ENCODE peak calls at places on chromosomes 7 and 10, in eight cellular contexts. X, N, A, V, D, B, U and F are unnamed samples.

GRCh38 chr7:87876759-87877234 is 504 bp downstream of the DBF4 start:
- DNase-seq in B (peak; percentile 45), X (peak; percentile 13), U (peak; percentile 70), A (peak; percentile 77), N (peak; percentile 24), D (peak; percentile 41), V (peak; percentile 47), F (peak; percentile 55)

GRCh38 chr7:84484502-84485079 is 290.0 kb upstream of the SEMA3A start:
- DNase-seq in B (no peak), V (no peak), U (no peak), A (no peak), D (peak; percentile 88), X (no peak), N (no peak), F (no peak)

GRCh38 chr10:60921631-60922030 is 22.4 kb downstream of the RHOBTB1 start:
- DNase-seq in X (no peak), B (peak; percentile 20), A (no peak), V (no peak), N (no peak), U (no peak), D (no peak), F (no peak)

GRCh38 chr7:102944241-102944640 is 31.4 kb downstream of the LRRC17 start:
- DNase-seq in D (no peak), X (no peak), V (no peak), N (no peak), U (no peak), A (no peak), B (no peak), F (no peak)

GRCh38 chr10:27252267-27253000 is 11.8 kb upstream of the ACBD5 start:
- DNase-seq in V (peak; percentile 86), X (no peak), B (no peak), D (no peak), U (peak; percentile 79), A (peak; percentile 89), N (peak; percentile 73), F (peak; percentile 91)

GRCh38 chr7:102193806-102194205 is 92.9 kb upstream of the SH2B2 start:
- DNase-seq in X (no peak), A (no peak), N (no peak), D (no peak), B (no peak), U (no peak), V (no peak), F (no peak)

GRCh38 chr10:97643586-97643985 is 3.1 kb downstream of the PI4K2A start:
- DNase-seq in D (peak; percentile 53), B (no peak), X (no peak), V (no peak), N (no peak), A (no peak), U (no peak), F (no peak)

GRCh38 chr7:151351027-151351426 is 9.4 kb downstream of the NUB1 start:
- DNase-seq in B (no peak), D (no peak), A (no peak), X (no peak), U (no peak), V (no peak), N (peak; percentile 29), F (no peak)

GRCh38 chr10:48568131-48568530 is 36.7 kb downstream of the ARHGAP22 start:
- DNase-seq in U (no peak), V (no peak), D (no peak), B (no peak), N (no peak), A (no peak), X (no peak), F (no peak)

GRCh38 chr10:69225681-69226080 is 5.5 kb downstream of the HKDC1 start:
- DNase-seq in U (no peak), N (no peak), V (no peak), B (no peak), X (no peak), A (no peak), D (no peak), F (no peak)

GRCh38 chr10:108523016-108523415 is 1358.5 kb upstream of the SORCS1 start:
- DNase-seq in X (no peak), A (no peak), B (no peak), N (no peak), U (no peak), D (peak; percentile 53), V (no peak), F (no peak)

GRCh38 chr10:13882112-13882711 is 295.4 kb downstream of the PRPF18 start:
- DNase-seq in B (no peak), A (no peak), D (peak; percentile 91), N (no peak), X (no peak), V (no peak), U (no peak), F (no peak)

GRCh38 chr7:151681726-151682125 is 162.0 kb upstream of the RHEB start:
- DNase-seq in B (no peak), U (no peak), N (no peak), V (no peak), D (no peak), X (no peak), A (no peak), F (no peak)

GRCh38 chr10:45155784-45156183 is 155.1 kb downstream of the ZNF22 start:
- DNase-seq in A (no peak), V (no peak), X (no peak), U (no peak), B (no peak), D (no peak), N (no peak), F (no peak)

GRCh38 chr10:119207713-119208552 is 562 bp downstream of the GRK5 start:
- DNase-seq in D (peak; percentile 39), U (peak; percentile 50), B (peak; percentile 9), X (peak; percentile 9), N (no peak), A (no peak), V (no peak), F (peak; percentile 21)

GRCh38 chr10:14838582-14839304 is 637 bp downstream of the HSPA14 start:
- DNase-seq in B (no peak), A (peak; percentile 61), N (no peak), D (no peak), X (no peak), U (peak; percentile 30), V (peak; percentile 59), F (peak; percentile 50)

GRCh38 chr7:108452707-108453106 is 3.5 kb downstream of the NRCAM start:
- DNase-seq in A (no peak), V (peak; percentile 48), B (no peak), X (no peak), N (no peak), D (peak; percentile 28), U (no peak), F (peak; percentile 56)

GRCh38 chr10:30027057-30028005 is 32.1 kb downstream of the JCAD start:
- DNase-seq in V (peak; percentile 74), A (peak; percentile 62), D (peak; percentile 4), B (no peak), X (peak; percentile 7), N (peak; percentile 73), U (peak; percentile 65), F (peak; percentile 52)

GRCh38 chr10:132938472-132939329 is 3.7 kb downstream of the CFAP46 start:
- DNase-seq in D (peak; percentile 41), U (no peak), N (no peak), A (no peak), B (no peak), V (no peak), X (no peak), F (no peak)

GRCh38 chr10:114876602-114877300 is 55.2 kb downstream of the FHIP2A start:
- DNase-seq in D (peak; percentile 68), V (peak; percentile 80), B (no peak), A (peak; percentile 71), N (no peak), U (peak; percentile 62), X (no peak), F (peak; percentile 73)

GRCh38 chr7:55774327-55775050 is 88.1 kb downstream of the SEPTIN14 start:
- DNase-seq in V (no peak), N (no peak), A (no peak), D (peak; percentile 13), U (no peak), X (no peak), B (no peak), F (no peak)